ENCODE peak calls at places on chromosomes 13 and 19, in eight cellular contexts. N is T-helper 9 cell; B is activated T-cell treated with anti-CD3 and anti-CD28 coated beads, Interleukin-2, amount 50 U/mL, for 4 hours; Z is upper lobe of left lung; V is GDM1; M is HTR-8/SVneo; U is adrenal gland; S is GM23248. W is an unnamed sample.

GRCh38 chr13:19781526-19781925 is 1.2 kb downstream of the PSPC1 start:
- DNase-seq in M (no peak), B (no peak), V (no peak), U (no peak), S (peak; percentile 15), Z (no peak), N (no peak), W (no peak)

GRCh38 chr13:29589234-29589633 is 6.3 kb downstream of the SLC7A1 start:
- DNase-seq in N (no peak), Z (no peak), M (peak; percentile 25), S (peak; percentile 70), U (peak; percentile 25), B (no peak), V (no peak), W (no peak)

GRCh38 chr19:53034948-53035675 is 9.4 kb upstream of the ERVV-2 start:
- DNase-seq in B (no peak), S (peak; percentile 49), M (no peak), N (no peak), U (no peak), Z (no peak), V (no peak), W (no peak)

GRCh38 chr13:112885782-112886268 is 83.2 kb upstream of the MCF2L start:
- DNase-seq in S (peak; percentile 93), V (no peak), N (no peak), M (no peak), U (peak; percentile 91), Z (peak; percentile 63), B (no peak), W (peak; percentile 15)

GRCh38 chr13:111406636-111407035 is 86.2 kb downstream of the TEX29 start:
- DNase-seq in N (no peak), S (no peak), V (no peak), Z (no peak), U (no peak), M (no peak), B (no peak), W (no peak)

GRCh38 chr13:34437873-34438272 is 504.2 kb upstream of the NBEA start:
- DNase-seq in U (no peak), S (no peak), V (no peak), B (no peak), N (no peak), M (no peak), Z (no peak), W (no peak)

GRCh38 chr13:30156270-30156669 is 151.1 kb downstream of the KATNAL1 start:
- DNase-seq in U (no peak), M (no peak), V (no peak), Z (no peak), S (no peak), N (no peak), B (no peak), W (no peak)

GRCh38 chr19:54481326-54481930 is 8.3 kb upstream of the CDC42EP5 start:
- DNase-seq in Z (no peak), M (peak; percentile 53), B (no peak), U (no peak), V (peak; percentile 30), S (peak; percentile 63), N (peak; percentile 32), W (no peak)

GRCh38 chr19:543912-544608 is at the start of gene GZMM:
- DNase-seq in M (no peak), V (no peak), Z (no peak), B (peak; percentile 71), N (peak; percentile 73), U (no peak), S (no peak), W (no peak)

GRCh38 chr19:52638601-52639000 is 446 bp upstream of the ZNF83 start:
- DNase-seq in V (no peak), U (peak; percentile 31), N (peak; percentile 2), Z (no peak), S (peak; percentile 79), M (peak; percentile 37), B (no peak), W (peak; percentile 31)

GRCh38 chr19:12975221-12975756 is 5.9 kb downstream of the DAND5 start:
- DNase-seq in N (no peak), S (no peak), Z (no peak), M (no peak), V (no peak), B (no peak), U (no peak), W (no peak)

GRCh38 chr13:113117956-113118327 is 4.7 kb upstream of the F10 start:
- DNase-seq in B (no peak), M (no peak), U (peak; percentile 2), S (no peak), V (no peak), Z (peak; percentile 4), N (no peak), W (no peak)

GRCh38 chr13:31807090-31807541 is 67.8 kb downstream of the RXFP2 start:
- DNase-seq in U (no peak), M (no peak), S (peak; percentile 85), V (no peak), B (no peak), N (peak; percentile 26), Z (no peak), W (no peak)

GRCh38 chr19:46374526-46375475 is 27.9 kb downstream of the PPP5C start:
- DNase-seq in N (no peak), V (no peak), Z (no peak), S (no peak), B (no peak), M (no peak), U (peak; percentile 14), W (no peak)

GRCh38 chr13:42658019-42658418 is 84.1 kb downstream of the TNFSF11 start:
- DNase-seq in M (no peak), N (no peak), S (no peak), U (no peak), B (no peak), Z (no peak), V (no peak), W (no peak)

GRCh38 chr13:100304241-100304640 is 215.3 kb downstream of the PCCA start:
- DNase-seq in B (no peak), M (no peak), N (no peak), U (no peak), S (no peak), Z (no peak), V (no peak), W (no peak)

GRCh38 chr19:17090501-17091074 is 15.0 kb downstream of the MYO9B start:
- DNase-seq in M (peak; percentile 31), B (peak; percentile 41), V (no peak), U (peak; percentile 64), Z (peak; percentile 59), S (peak; percentile 29), N (no peak), W (no peak)

GRCh38 chr13:54945978-54946377 is 1917.4 kb downstream of the OLFM4 start:
- DNase-seq in U (no peak), S (no peak), M (no peak), Z (no peak), B (no peak), N (no peak), V (no peak), W (no peak)

GRCh38 chr19:23002690-23003422 is at the start of gene ZNF728:
- DNase-seq in S (no peak), B (no peak), V (no peak), M (no peak), Z (peak; percentile 20), N (no peak), U (peak; percentile 46), W (no peak)

GRCh38 chr13:43306364-43306763 is 283.0 kb downstream of the DNAJC15 start:
- DNase-seq in Z (no peak), M (no peak), U (no peak), S (no peak), N (no peak), B (no peak), V (no peak), W (no peak)

GRCh38 chr13:34161829-34162544 is 344.0 kb downstream of the RFC3 start:
- DNase-seq in B (no peak), V (no peak), Z (no peak), S (peak; percentile 84), M (no peak), N (no peak), U (no peak), W (no peak)

GRCh38 chr19:51166846-51167490 is 24.9 kb downstream of the SIGLEC7 start:
- DNase-seq in M (no peak), S (no peak), B (no peak), Z (peak; percentile 52), U (peak; percentile 33), V (peak; percentile 71), N (no peak), W (no peak)

GRCh38 chr13:109794095-109794494 is 7.7 kb upstream of the IRS2 start:
- DNase-seq in Z (no peak), U (no peak), B (no peak), M (no peak), V (no peak), N (no peak), S (no peak), W (no peak)

GRCh38 chr19:10421981-10422461 is 1.7 kb downstream of the PDE4A start:
- DNase-seq in Z (no peak), M (no peak), N (no peak), S (no peak), B (no peak), U (no peak), V (no peak), W (no peak)

GRCh38 chr13:50236898-50237318 is 221.7 kb downstream of the KCNRG start:
- DNase-seq in N (no peak), U (no peak), B (peak; percentile 19), S (no peak), Z (no peak), V (no peak), M (no peak), W (no peak)

GRCh38 chr13:91564422-91564821 is 166.0 kb downstream of the GPC5 start:
- DNase-seq in M (no peak), S (no peak), B (no peak), U (no peak), N (no peak), Z (no peak), V (no peak), W (no peak)

GRCh38 chr19:13153627-13154240 is 3.5 kb downstream of the IER2 start:
- DNase-seq in S (peak; percentile 74), Z (no peak), V (no peak), U (peak; percentile 50), M (no peak), N (no peak), B (peak; percentile 13), W (no peak)

GRCh38 chr19:23065306-23065705 is 51.5 kb upstream of the ZNF730 start:
- DNase-seq in Z (no peak), U (no peak), N (no peak), S (no peak), V (no peak), M (no peak), B (no peak), W (no peak)

GRCh38 chr19:47406711-47407416 is 12.5 kb downstream of the MEIS3 start:
- DNase-seq in V (no peak), N (no peak), B (no peak), M (no peak), Z (no peak), U (no peak), S (peak; percentile 25), W (no peak)

GRCh38 chr13:97068146-97068545 is 73.9 kb upstream of the OXGR1 start:
- DNase-seq in Z (no peak), S (no peak), M (no peak), U (no peak), N (no peak), B (no peak), V (no peak), W (no peak)

GRCh38 chr13:33261426-33262068 is 24.0 kb downstream of the STARD13 start:
- DNase-seq in B (no peak), N (no peak), S (no peak), V (no peak), Z (no peak), M (no peak), U (no peak), W (no peak)

GRCh38 chr19:42199440-42200115 is 17.9 kb downstream of the DEDD2 start:
- DNase-seq in N (peak; percentile 36), M (no peak), Z (peak; percentile 81), B (peak; percentile 33), V (peak; percentile 75), S (no peak), U (peak; percentile 51), W (no peak)

GRCh38 chr19:35895911-35896642 is 4.3 kb downstream of the NFKBID start:
- DNase-seq in Z (no peak), S (no peak), N (no peak), U (no peak), B (no peak), V (no peak), M (no peak), W (no peak)